ENCODE peak calls at places on chromosome 15, in six cellular contexts. Z is PC-9, T is foreskin keratinocyte, V is upper lobe of left lung, S is cardiac muscle cell, Q is OCI-LY7. A is an unnamed sample.

GRCh38 chr15:40248006-40248783 is 9.3 kb downstream of the PAK6 start:
- DNase-seq in Z (no peak), T (no peak), V (peak; percentile 15), S (no peak), Q (no peak), A (no peak)

GRCh38 chr15:78205337-78205736 is 29.0 kb downstream of the ACSBG1 start:
- DNase-seq in Z (no peak), T (no peak), V (no peak), S (no peak), Q (no peak), A (no peak)

GRCh38 chr15:88655780-88656488 is 17.1 kb downstream of the ISG20 start:
- DNase-seq in Z (no peak), T (no peak), V (peak; percentile 19), S (no peak), Q (no peak), A (no peak)

GRCh38 chr15:51828621-51829359 is 663 bp upstream of the TMOD3 start:
- DNase-seq in Z (peak; percentile 79), T (peak; percentile 98), V (peak; percentile 42), S (no peak), Q (no peak), A (peak; percentile 81)

GRCh38 chr15:32855942-32856341 is 138.1 kb downstream of the GREM1 start:
- DNase-seq in Z (peak; percentile 57), T (peak; percentile 96), V (no peak), S (no peak), Q (no peak), A (peak; percentile 72)

GRCh38 chr15:73210630-73211029 is 158.1 kb downstream of the HCN4 start:
- DNase-seq in Z (no peak), T (no peak), V (no peak), S (no peak), Q (no peak), A (no peak)

GRCh38 chr15:68318008-68318835 is 40.7 kb downstream of the FEM1B start:
- DNase-seq in Z (no peak), T (no peak), V (no peak), S (no peak), Q (no peak), A (no peak)

GRCh38 chr15:65096481-65097385 is 18.3 kb downstream of the UBAP1L start:
- DNase-seq in Z (no peak), T (no peak), V (no peak), S (no peak), Q (no peak), A (no peak)

GRCh38 chr15:48965972-48966371 is 2.3 kb upstream of the SHC4 start:
- DNase-seq in Z (no peak), T (peak; percentile 75), V (no peak), S (no peak), Q (peak; percentile 18), A (peak; percentile 61)

GRCh38 chr15:88131937-88132336 is 124.6 kb downstream of the NTRK3 start:
- DNase-seq in Z (no peak), T (peak; percentile 1), V (no peak), S (no peak), Q (no peak), A (no peak)

DNA sequence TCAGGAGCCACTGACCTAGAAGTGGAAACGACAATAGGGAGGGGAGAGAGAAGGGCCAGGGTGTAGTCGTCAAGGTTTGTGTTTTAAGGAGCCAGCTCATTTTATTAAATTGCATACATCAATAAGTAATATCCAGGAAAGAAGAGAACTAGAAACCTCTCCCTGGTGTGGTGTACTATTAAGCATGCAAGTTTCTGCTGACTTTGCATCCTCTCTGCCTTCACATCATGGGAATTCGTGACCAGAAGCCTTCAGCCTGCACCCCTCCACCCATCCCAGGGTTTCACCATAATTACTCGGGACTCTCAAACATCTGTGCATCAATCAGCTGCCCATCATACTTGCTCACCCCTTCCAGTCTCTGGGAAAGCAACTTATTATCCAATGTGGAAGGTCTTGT is 70.9 kb upstream of the UBE3A start:
- DNase-seq in Z (no peak), T (no peak), V (no peak), S (no peak), Q (no peak), A (no peak)
- H3K27ac ChIP-seq in Z (no peak overlapping the region), T (no peak overlapping the region), V (no peak overlapping the region), S (no peak overlapping the region), Q (no peak overlapping the region), A (no peak overlapping the region)

GRCh38 chr15:86362556-86362955 is 282.9 kb downstream of the AGBL1 start:
- DNase-seq in Z (no peak), T (peak; percentile 95), V (no peak), S (no peak), Q (no peak), A (peak; percentile 99)
- H3K27ac ChIP-seq in Z (no peak overlapping the region), T (peak overlapping the region; percentile 53), V (no peak overlapping the region), S (no peak overlapping the region), Q (no peak overlapping the region), A (peak overlapping the region; percentile 75)

GRCh38 chr15:45203182-45203581 is 15.4 kb upstream of the SHF start:
- DNase-seq in Z (no peak), T (no peak), V (no peak), S (no peak), Q (no peak), A (no peak)
- H3K27ac ChIP-seq in Z (no peak overlapping the region), T (no peak overlapping the region), V (peak overlapping the region; percentile 18), S (no peak overlapping the region), Q (no peak overlapping the region), A (no peak overlapping the region)

GRCh38 chr15:60396964-60397771 is 618 bp downstream of the ANXA2 start:
- DNase-seq in Z (peak; percentile 79), T (peak; percentile 60), V (peak; percentile 84), S (peak; percentile 83), Q (peak; percentile 48), A (no peak)
- H3K27ac ChIP-seq in Z (peak overlapping the region; percentile 94), T (peak overlapping the region; percentile 99), V (peak overlapping the region; percentile 99), S (peak overlapping the region; percentile 75), Q (no peak overlapping the region), A (peak overlapping the region; percentile 100)

GRCh38 chr15:63856711-63857458 is 23.1 kb upstream of the HERC1 start:
- DNase-seq in Z (peak; percentile 23), T (peak; percentile 84), V (no peak), S (no peak), Q (no peak), A (no peak)
- H3K27ac ChIP-seq in Z (peak overlapping the region; percentile 46), T (no peak overlapping the region), V (no peak overlapping the region), S (peak overlapping the region; percentile 2), Q (no peak overlapping the region), A (no peak overlapping the region)